ENCODE peak calls at places on chromosomes 6 and 20, in nine cellular contexts. Q is colonic mucosa, A is heart left ventricle, Z is neural progenitor cell, I is fibroblast of lung, W is mucosa of descending colon, B is heart right ventricle, O is mammary epithelial cell, V is PC-3. F is an unnamed sample. For H3K4me1, the result is how much of the 10 kb centered on the place peaks cover.

GRCh38 chr20:32034581-32035397 is 17.3 kb upstream of the HCK start:
- DNase-seq in Q (no peak), A (no peak), Z (peak), I (no peak), W (no peak), B (no peak), O (no peak), V (no peak), F (peak)

GRCh38 chr20:25437153-25437581 is 29.7 kb downstream of the GINS1 start:
- DNase-seq in Q (no peak), A (no peak), Z (peak), I (peak), W (no peak), B (no peak), O (peak), V (no peak), F (no peak)

GRCh38 chr6:113630738-113631535 is 226.2 kb upstream of the MARCKS start:
- DNase-seq in Q (no peak), A (no peak), Z (no peak), I (peak), W (peak), B (no peak), O (peak), V (peak), F (no peak)

GRCh38 chr6:68008445-68008844 is 626.6 kb upstream of the ADGRB3 start:
- DNase-seq in Q (no peak), A (no peak), Z (no peak), I (peak), W (no peak), B (no peak), O (no peak), V (peak), F (no peak)

GRCh38 chr6:15304337-15305078 is 58.6 kb downstream of the JARID2 start:
- DNase-seq in Q (no peak), A (no peak), Z (no peak), I (no peak), W (no peak), B (no peak), O (no peak), V (no peak), F (no peak)

GRCh38 chr6:21386744-21387143 is 206.8 kb upstream of the SOX4 start:
- DNase-seq in Q (no peak), A (no peak), Z (no peak), I (no peak), W (no peak), B (no peak), O (no peak), V (peak), F (no peak)

GRCh38 chr6:150991487-150991886 is 126.0 kb downstream of the MTHFD1L start:
- DNase-seq in Q (no peak), A (no peak), Z (no peak), I (no peak), W (no peak), B (no peak), O (no peak), V (no peak), F (no peak)

GRCh38 chr6:593139-593906 is 63.6 kb downstream of the HUS1B start:
- DNase-seq in Q (peak), A (peak), Z (peak), I (peak), W (no peak), B (no peak), O (peak), V (peak), F (no peak)

GRCh38 chr6:127630800-127631199 is 53.8 kb downstream of the C6orf58 start:
- DNase-seq in Q (no peak), A (no peak), Z (no peak), I (peak), W (no peak), B (no peak), O (no peak), V (peak), F (no peak)

GRCh38 chr6:124882580-124883393 is 79.5 kb upstream of the RNF217 start:
- DNase-seq in Q (no peak), A (no peak), Z (no peak), I (peak), W (no peak), B (no peak), O (peak), V (peak), F (no peak)

GRCh38 chr6:22025468-22026159 is 271.2 kb downstream of the PRL start:
- DNase-seq in Q (no peak), A (no peak), Z (peak), I (peak), W (no peak), B (no peak), O (peak), V (peak), F (peak)

GRCh38 chr6:93424303-93425064 is 5.1 kb upstream of the EPHA7 start:
- DNase-seq in Q (no peak), A (no peak), Z (peak), I (no peak), W (no peak), B (no peak), O (no peak), V (peak), F (no peak)

GRCh38 chr20:61532736-61533135 is 280.7 kb downstream of the CDH4 start:
- DNase-seq in Q (no peak), A (no peak), Z (no peak), I (no peak), W (peak), B (no peak), O (no peak), V (no peak), F (no peak)

GRCh38 chr6:146289816-146290588 is 253.6 kb upstream of the RAB32 start:
- DNase-seq in Q (no peak), A (no peak), Z (no peak), I (peak), W (no peak), B (no peak), O (peak), V (peak), F (no peak)

GRCh38 chr20:44720994-44721784 is 6.0 kb downstream of the CCN5 start:
- DNase-seq in Q (no peak), A (no peak), Z (no peak), I (peak), W (no peak), B (peak), O (peak), V (peak), F (peak)

GRCh38 chr6:7730852-7731251 is 5.0 kb downstream of the BMP6 start:
- DNase-seq in Q (no peak), A (no peak), Z (no peak), I (peak), W (no peak), B (no peak), O (peak), V (peak), F (no peak)

GRCh38 chr6:142878407-142878806 is 66.6 kb downstream of the HIVEP2 start:
- DNase-seq in Q (no peak), A (no peak), Z (no peak), I (no peak), W (no peak), B (no peak), O (no peak), V (no peak), F (no peak)

GRCh38 chr6:111939902-111940301 is 66.7 kb upstream of the FYN start:
- DNase-seq in Q (no peak), A (no peak), Z (no peak), I (no peak), W (no peak), B (no peak), O (no peak), V (no peak), F (no peak)

GRCh38 chr6:33014841-33015634 is 5.6 kb upstream of the HLA-DOA start:
- DNase-seq in Q (peak), A (peak), Z (peak), I (peak), W (no peak), B (no peak), O (peak), V (peak), F (no peak)

GRCh38 chr6:46210294-46210693 is 39.5 kb upstream of the ENPP5 start:
- DNase-seq in Q (no peak), A (no peak), Z (no peak), I (no peak), W (no peak), B (no peak), O (no peak), V (no peak), F (no peak)

DNA sequence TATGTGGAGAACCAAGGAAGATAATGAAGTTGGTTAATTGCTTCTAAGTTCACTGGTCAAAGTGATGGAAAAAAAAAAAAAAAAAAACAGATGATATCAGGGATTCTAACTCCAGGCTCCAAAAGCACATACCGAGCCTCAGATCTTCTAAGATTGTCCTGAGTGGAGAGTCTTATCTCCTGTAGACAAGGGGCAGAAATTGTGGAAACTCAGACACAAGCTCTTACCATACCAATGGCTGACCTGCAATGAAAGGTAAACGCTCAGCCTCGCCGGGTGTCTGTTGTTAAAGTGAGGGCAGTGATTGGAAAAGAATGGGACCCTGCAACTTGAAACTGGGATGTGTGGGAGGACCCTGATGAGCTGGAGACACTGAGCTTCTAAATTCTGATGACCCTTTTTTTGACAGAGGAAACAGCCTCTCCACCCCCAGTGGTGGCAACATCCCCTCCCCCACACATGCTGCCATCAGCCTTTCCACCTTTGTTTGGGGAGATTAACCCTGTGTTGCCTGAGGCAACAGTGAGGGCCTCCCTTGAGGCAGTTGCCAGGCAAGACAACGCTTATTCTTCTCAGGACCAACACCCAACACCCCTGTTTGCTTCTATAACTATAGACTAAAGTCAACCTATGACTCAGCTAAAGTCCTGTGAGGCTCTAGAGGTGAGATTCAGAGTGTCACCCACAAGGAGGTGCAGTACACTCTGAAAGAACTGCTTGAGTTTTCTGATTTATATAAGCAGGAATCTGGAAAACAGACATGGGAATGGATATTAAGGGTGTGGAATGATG is 154.0 kb downstream of the THBS2 start:
- DNase-seq in Q (no peak), A (no peak), Z (peak), I (peak), W (no peak), B (no peak), O (peak), V (peak), F (no peak)
- TF ChIP-seq CTCF in Q (no peak), A (no peak), Z (no peak), I (no peak), W (no peak), B (no peak), O (peak), V (peak), F (no peak)

GRCh38 chr20:50413088-50413500 is 97.1 kb upstream of the PTPN1 start:
- DNase-seq in Q (no peak), A (no peak), Z (no peak), I (no peak), W (no peak), B (no peak), O (no peak), V (peak), F (no peak)

GRCh38 chr20:50410343-50410742 is 99.8 kb upstream of the PTPN1 start:
- DNase-seq in Q (no peak), A (no peak), Z (no peak), I (no peak), W (no peak), B (no peak), O (no peak), V (no peak), F (no peak)

GRCh38 chr20:50412499-50412898 is 97.7 kb upstream of the PTPN1 start:
- DNase-seq in Q (no peak), A (no peak), Z (no peak), I (no peak), W (no peak), B (no peak), O (no peak), V (no peak), F (no peak)

GRCh38 chr20:50409495-50409894 is 100.7 kb upstream of the PTPN1 start:
- DNase-seq in Q (no peak), A (no peak), Z (no peak), I (no peak), W (no peak), B (no peak), O (no peak), V (no peak), F (no peak)

GRCh38 chr20:50412069-50412468 is 98.1 kb upstream of the PTPN1 start:
- DNase-seq in Q (peak), A (no peak), Z (no peak), I (no peak), W (no peak), B (no peak), O (no peak), V (no peak), F (no peak)
- H3K4me1 ChIP-seq in Q (under half), A (under half), Z (under half), I (under half), W (under half), B (under half), O (under half), V (half or more), F (under half)

GRCh38 chr6:36431197-36431596 is 11.5 kb downstream of the PXT1 start:
- DNase-seq in Q (no peak), A (no peak), Z (no peak), I (no peak), W (no peak), B (no peak), O (no peak), V (no peak), F (no peak)

GRCh38 chr6:36426622-36427021 is 16.0 kb downstream of the PXT1 start:
- DNase-seq in Q (no peak), A (no peak), Z (no peak), I (no peak), W (no peak), B (no peak), O (no peak), V (no peak), F (no peak)

GRCh38 chr6:36430351-36430750 is 12.3 kb downstream of the PXT1 start:
- DNase-seq in Q (no peak), A (no peak), Z (peak), I (peak), W (no peak), B (no peak), O (no peak), V (no peak), F (no peak)

GRCh38 chr6:36427781-36428345 is 14.8 kb downstream of the PXT1 start:
- DNase-seq in Q (no peak), A (no peak), Z (no peak), I (peak), W (no peak), B (no peak), O (peak), V (peak), F (no peak)

DNA sequence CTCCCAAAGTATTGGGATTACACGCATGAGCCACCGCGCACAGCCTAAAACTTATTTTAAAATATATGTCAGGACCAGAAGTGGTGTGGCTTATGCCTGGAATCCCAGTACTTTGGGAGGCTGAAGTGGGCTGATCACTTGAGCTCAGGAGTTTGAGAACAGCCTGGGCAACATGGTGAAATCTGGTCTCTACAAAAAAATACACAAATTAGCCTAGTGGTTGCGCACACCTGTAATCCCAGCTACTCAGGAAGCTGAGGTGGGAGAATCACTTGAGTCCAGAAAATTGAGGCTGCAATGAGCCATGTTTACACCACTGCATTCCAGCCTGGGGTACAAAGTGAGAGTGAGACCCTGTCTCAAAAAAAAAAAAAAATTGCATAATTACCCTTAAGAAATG is 13.7 kb downstream of the PXT1 start:
- DNase-seq in Q (no peak), A (no peak), Z (no peak), I (no peak), W (no peak), B (no peak), O (no peak), V (no peak), F (no peak)
- TF ChIP-seq CTCF in Q (no peak), A (peak), Z (no peak), I (no peak), W (no peak), B (no peak), O (no peak), V (no peak), F (peak)

DNA sequence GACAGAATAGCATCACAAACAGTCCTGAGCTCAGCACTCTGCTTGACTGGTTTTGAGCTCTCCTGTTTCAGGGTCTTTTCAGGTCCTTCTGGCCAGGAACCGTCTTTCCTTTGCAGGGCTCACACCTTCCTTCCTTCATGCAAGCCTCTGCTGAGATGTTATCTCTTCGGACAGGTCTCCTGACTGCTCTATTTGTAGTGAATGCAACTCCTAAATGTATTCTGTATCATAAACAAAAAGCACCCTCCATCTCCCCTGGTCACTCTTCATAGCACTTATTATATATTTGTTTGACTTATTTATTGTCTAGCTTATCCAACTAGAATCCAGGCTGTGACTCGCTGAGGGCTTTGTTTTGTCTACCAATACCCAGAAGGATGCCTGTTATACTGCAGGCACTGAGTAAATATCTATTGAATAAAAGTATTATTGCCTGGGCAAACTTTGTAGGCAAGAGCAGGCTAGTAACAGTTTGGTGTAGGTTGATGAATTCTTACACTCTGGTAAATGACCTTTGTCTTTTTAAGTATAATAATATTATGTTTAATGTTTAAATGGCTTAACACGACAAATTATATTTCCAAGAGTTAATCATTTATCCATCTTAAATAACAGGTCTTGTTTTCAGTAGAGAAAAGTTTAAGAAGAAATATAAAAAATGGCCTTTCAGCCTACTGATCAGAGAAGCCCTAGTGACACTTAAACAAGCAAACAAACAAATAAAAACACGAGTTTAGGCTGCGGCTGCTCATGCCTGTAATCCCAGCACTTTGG is 199.8 kb downstream of the BCAS1 start:
- DNase-seq in Q (no peak), A (no peak), Z (no peak), I (no peak), W (no peak), B (no peak), O (no peak), V (peak), F (no peak)
- H3K4me1 ChIP-seq in Q (under half), A (under half), Z (half or more), I (under half), W (under half), B (under half), O (under half), V (half or more), F (under half)

F was measured in right atrium auricular region.